ENCODE peak calls at places on chromosomes 4 and X, in six cellular contexts. E, Q, J, T, U and W are unnamed samples.

GRCh38 chrX:22742174-22742573 is 257.6 kb upstream of the DDX53 start:
- DNase-seq in E (no peak), U (no peak), Q (no peak), T (peak), J (no peak), W (no peak)

GRCh38 chr4:3335385-3335784 is 42.6 kb downstream of the RGS12 start:
- DNase-seq in U (no peak), Q (no peak), T (no peak), E (no peak), J (peak), W (no peak)

GRCh38 chr4:147674073-147674472 is 9.9 kb downstream of the PRMT9 start:
- DNase-seq in U (no peak), E (no peak), J (peak), T (no peak), Q (no peak), W (no peak)

GRCh38 chr4:15765910-15766703 is 12.0 kb upstream of the CD38 start:
- DNase-seq in J (no peak), E (no peak), Q (peak), T (no peak), U (no peak), W (peak)

GRCh38 chrX:15849555-15849954 is 5.1 kb downstream of the AP1S2 start:
- DNase-seq in T (peak), Q (no peak), U (no peak), E (no peak), J (no peak), W (no peak)

GRCh38 chr4:122652379-122652778 is 31.5 kb upstream of the IL21 start:
- DNase-seq in T (peak), E (no peak), U (no peak), Q (peak), J (no peak), W (peak)

GRCh38 chr4:172096771-172097170 is 283.6 kb downstream of the GALNTL6 start:
- DNase-seq in J (no peak), E (no peak), T (peak), U (no peak), Q (no peak), W (no peak)

GRCh38 chrX:71989768-71990167 is 79.1 kb downstream of the NHSL2 start:
- DNase-seq in Q (no peak), U (no peak), E (no peak), J (no peak), T (peak), W (no peak)

GRCh38 chr4:118889313-118889694 is 650 bp downstream of the SYNPO2 start:
- DNase-seq in E (no peak), T (no peak), Q (no peak), U (no peak), J (no peak), W (no peak)

GRCh38 chr4:47930971-47931804 is 16.8 kb upstream of the NFXL1 start:
- DNase-seq in E (no peak), U (no peak), Q (no peak), T (peak), J (peak), W (no peak)